ENCODE peak calls at places on chromosomes 7 and 10, in ten cellular contexts. O is MM.1S; V is Panc1; M is uterus; J is spleen; U is CD8-positive, alpha-beta memory T cell; D is esophagus muscularis mucosa; Q is endodermal cell; E is suprapubic skin; C is heart left ventricle. P is an unnamed sample.

GRCh38 chr10:283916-284356 is 148.7 kb downstream of the ZMYND11 start:
- DNase-seq in M (no peak), Q (no peak), J (no peak), C (no peak), O (peak; percentile 45), E (no peak), V (no peak), U (no peak), D (no peak), P (no peak)

GRCh38 chr7:110522061-110522750 is 568.7 kb upstream of the LRRN3 start:
- DNase-seq in U (no peak), V (no peak), E (no peak), J (no peak), O (no peak), Q (no peak), D (no peak), C (no peak), M (no peak), P (no peak)

GRCh38 chr10:124486635-124487034 is 25.0 kb downstream of the LHPP start:
- DNase-seq in C (no peak), V (no peak), Q (no peak), D (no peak), O (no peak), E (no peak), M (no peak), U (no peak), J (peak; percentile 29), P (no peak)

GRCh38 chr10:43203491-43204393 is 63.1 kb downstream of the RASGEF1A start:
- DNase-seq in C (peak; percentile 26), U (no peak), Q (peak; percentile 96), J (peak; percentile 85), O (no peak), E (peak; percentile 78), V (peak; percentile 38), M (peak; percentile 23), D (no peak), P (no peak)

GRCh38 chr10:123795846-123796590 is 95.6 kb downstream of the CPXM2 start:
- DNase-seq in J (no peak), D (peak; percentile 85), M (no peak), Q (no peak), C (no peak), V (no peak), E (peak; percentile 45), U (no peak), O (no peak), P (no peak)

GRCh38 chr7:98754041-98754479 is 115.8 kb downstream of the TMEM130 start:
- DNase-seq in C (no peak), U (no peak), J (no peak), D (no peak), M (no peak), Q (peak; percentile 78), E (no peak), O (no peak), V (no peak), P (peak; percentile 7)

GRCh38 chr7:151008143-151008510 is 16.2 kb downstream of the ATG9B start:
- DNase-seq in E (no peak), C (no peak), J (no peak), D (no peak), M (no peak), O (peak; percentile 27), U (no peak), V (no peak), Q (peak; percentile 81), P (no peak)

GRCh38 chr10:80515941-80516340 is 21.8 kb upstream of the SH2D4B start:
- DNase-seq in E (no peak), O (no peak), U (no peak), J (peak; percentile 60), V (no peak), Q (no peak), M (no peak), D (no peak), C (peak; percentile 18), P (no peak)

GRCh38 chr7:69622014-69622818 is 23.9 kb downstream of the AUTS2 start:
- DNase-seq in D (no peak), M (no peak), V (no peak), Q (no peak), J (no peak), E (no peak), U (no peak), C (no peak), O (no peak), P (no peak)
- H3K4me1 ChIP-seq in D (peaks cover 75% of the 10 kb centered on the region), M (no peaks in the 10 kb centered on the region), V (no peaks in the 10 kb centered on the region), Q (peaks cover 35% of the 10 kb centered on the region), J (no peaks in the 10 kb centered on the region), E (no peaks in the 10 kb centered on the region), U (no peaks in the 10 kb centered on the region), C (no peaks in the 10 kb centered on the region), O (no peaks in the 10 kb centered on the region), P (no peaks in the 10 kb centered on the region)

GRCh38 chr10:77836299-77836820 is 90.2 kb downstream of the DLG5 start:
- DNase-seq in U (peak; percentile 64), V (no peak), C (peak; percentile 70), D (no peak), E (no peak), J (peak; percentile 89), M (no peak), Q (no peak), O (peak; percentile 85), P (peak; percentile 87)

GRCh38 chr10:77834943-77835668 is 91.4 kb downstream of the DLG5 start:
- DNase-seq in C (no peak), U (no peak), E (no peak), V (no peak), J (peak; percentile 74), O (no peak), M (no peak), D (no peak), Q (no peak), P (no peak)

GRCh38 chr10:77834540-77834939 is 92.0 kb downstream of the DLG5 start:
- DNase-seq in U (no peak), E (no peak), M (no peak), Q (no peak), J (peak; percentile 60), D (no peak), O (no peak), C (no peak), V (no peak), P (no peak)

GRCh38 chr10:77837248-77837924 is 89.2 kb downstream of the DLG5 start:
- DNase-seq in E (no peak), U (peak; percentile 52), C (no peak), M (no peak), J (peak; percentile 80), Q (peak; percentile 95), V (no peak), O (peak; percentile 71), D (no peak), P (peak; percentile 79)

DNA sequence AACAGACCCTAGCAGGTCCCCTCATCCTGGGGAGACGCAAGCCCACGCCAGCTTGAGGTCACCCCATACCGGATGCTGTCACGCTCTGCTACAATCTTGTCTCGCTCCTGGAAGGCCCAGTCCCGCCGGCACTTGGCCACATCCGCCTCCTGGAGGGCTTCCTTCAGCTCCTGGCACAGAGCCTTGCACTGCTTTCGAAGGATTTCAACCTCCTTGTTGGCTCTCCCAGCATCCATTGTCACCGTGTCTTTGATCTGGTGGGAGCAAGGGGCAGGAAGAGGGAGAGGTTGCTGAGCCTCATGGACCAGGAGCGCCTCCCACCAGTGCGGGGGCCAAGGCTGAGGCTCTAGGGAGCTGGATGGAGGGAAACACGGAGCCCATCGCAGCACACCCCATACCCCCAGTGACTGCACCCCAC is 90.9 kb downstream of the DLG5 start:
- DNase-seq in Q (no peak), M (no peak), D (no peak), E (no peak), C (peak; percentile 57), O (no peak), U (no peak), J (peak; percentile 81), V (no peak), P (no peak)
- H3K4me3 ChIP-seq in Q (no peak overlapping the region), M (no peak overlapping the region), D (no peak overlapping the region), E (no peak overlapping the region), C (no peak overlapping the region), O (peak overlapping the region; percentile 25), U (no peak overlapping the region), J (no peak overlapping the region), V (no peak overlapping the region), P (no peak overlapping the region)

GRCh38 chr7:47310020-47310419 is 271.9 kb downstream of the TNS3 start:
- DNase-seq in U (no peak), C (no peak), D (no peak), E (no peak), V (no peak), M (no peak), J (no peak), Q (no peak), O (no peak), P (no peak)

GRCh38 chr7:47311891-47312290 is 270.0 kb downstream of the TNS3 start:
- DNase-seq in O (no peak), U (no peak), V (no peak), J (no peak), D (no peak), Q (no peak), M (no peak), C (no peak), E (no peak), P (no peak)

GRCh38 chr7:47314248-47314647 is 267.7 kb downstream of the TNS3 start:
- DNase-seq in E (peak; percentile 62), M (no peak), O (no peak), D (no peak), C (no peak), J (no peak), Q (no peak), V (no peak), U (no peak), P (no peak)

GRCh38 chr7:47314728-47315601 is 266.9 kb downstream of the TNS3 start:
- DNase-seq in Q (peak; percentile 65), E (no peak), U (no peak), O (no peak), C (peak; percentile 71), V (no peak), M (no peak), J (no peak), D (no peak), P (no peak)

GRCh38 chr7:47313564-47313963 is 268.3 kb downstream of the TNS3 start:
- DNase-seq in D (no peak), V (no peak), U (no peak), C (no peak), E (peak; percentile 61), J (no peak), O (no peak), M (no peak), Q (peak; percentile 60), P (no peak)
- H3K4me1 ChIP-seq in D (peaks cover 25% of the 10 kb centered on the region), V (peaks cover 11% of the 10 kb centered on the region), U (no peaks in the 10 kb centered on the region), C (peaks cover 60% of the 10 kb centered on the region), E (peaks cover 9% of the 10 kb centered on the region), J (no peaks in the 10 kb centered on the region), O (no peaks in the 10 kb centered on the region), M (no peaks in the 10 kb centered on the region), Q (peaks cover 19% of the 10 kb centered on the region), P (no peaks in the 10 kb centered on the region)

GRCh38 chr10:100829933-100830727 is 82.6 kb upstream of the SLF2 start:
- DNase-seq in M (no peak), J (no peak), C (no peak), Q (peak; percentile 74), V (no peak), D (no peak), O (no peak), U (no peak), E (peak; percentile 61), P (no peak)

GRCh38 chr10:100829103-100829870 is 83.5 kb upstream of the SLF2 start:
- DNase-seq in V (no peak), J (no peak), D (no peak), M (no peak), U (no peak), Q (peak; percentile 71), O (peak; percentile 23), E (peak; percentile 56), C (no peak), P (peak; percentile 1)

GRCh38 chr10:100827819-100828743 is 82.7 kb downstream of the PAX2 start:
- DNase-seq in O (peak; percentile 58), C (no peak), V (no peak), D (no peak), Q (peak; percentile 89), J (peak; percentile 85), E (peak; percentile 64), M (no peak), U (no peak), P (peak; percentile 30)

GRCh38 chr10:100826983-100827818 is 81.8 kb downstream of the PAX2 start:
- DNase-seq in Q (peak; percentile 84), V (no peak), U (no peak), C (no peak), J (peak; percentile 85), E (peak; percentile 75), D (no peak), M (no peak), O (no peak), P (no peak)

GRCh38 chr10:100828744-100829102 is 83.3 kb downstream of the PAX2 start:
- DNase-seq in E (peak; percentile 48), O (peak; percentile 33), Q (peak; percentile 75), M (no peak), C (no peak), D (no peak), V (no peak), J (no peak), U (no peak), P (no peak)
- H3K4me3 ChIP-seq in E (peak overlapping the region; percentile 49), O (peak overlapping the region; percentile 60), Q (no peak overlapping the region), M (no peak overlapping the region), C (peak overlapping the region; percentile 12), D (peak overlapping the region; percentile 51), V (no peak overlapping the region), J (peak overlapping the region; percentile 36), U (peak overlapping the region; percentile 56), P (peak overlapping the region; percentile 65)